ENCODE peak calls at places on chromosome X, in six cellular contexts. U is endothelial cell, K is heart left ventricle, L is fibroblast of mammary gland, R is transverse colon, Y is suprapubic skin. V is an unnamed sample.

GRCh38 chrX:120664081-120664480 is 34.2 kb upstream of the C1GALT1C1 start:
- DNase-seq in L (peak; percentile 53), R (no peak), K (no peak), Y (no peak), U (no peak), V (no peak)

GRCh38 chrX:17377795-17378194 is 2.8 kb downstream of the NHS start:
- DNase-seq in L (peak; percentile 2), K (no peak), U (no peak), Y (no peak), R (no peak), V (no peak)

GRCh38 chrX:45517090-45517973 is 316.7 kb upstream of the DIPK2B start:
- DNase-seq in K (no peak), L (peak; percentile 87), R (no peak), Y (no peak), U (no peak), V (no peak)

GRCh38 chrX:17736856-17737706 is at the start of gene SCML1:
- DNase-seq in U (peak; percentile 86), R (peak; percentile 97), Y (peak; percentile 98), K (peak; percentile 97), L (peak; percentile 93), V (peak; percentile 98)

GRCh38 chrX:130167040-130167439 is 1.4 kb upstream of the AIFM1 start:
- DNase-seq in L (no peak), R (no peak), Y (no peak), K (no peak), U (no peak), V (no peak)

GRCh38 chrX:65696613-65697012 is 29.2 kb downstream of the MSN start:
- DNase-seq in U (no peak), Y (no peak), L (no peak), R (no peak), K (no peak), V (no peak)

GRCh38 chrX:2708601-2709200 is 17.6 kb downstream of the CD99 start:
- DNase-seq in R (no peak), K (no peak), L (no peak), U (no peak), Y (no peak), V (no peak)

GRCh38 chrX:8607326-8607725 is 124.6 kb downstream of the ANOS1 start:
- DNase-seq in U (no peak), R (no peak), K (no peak), L (peak; percentile 56), Y (no peak), V (no peak)

GRCh38 chrX:24005028-24005427 is 22.0 kb downstream of the KLHL15 start:
- DNase-seq in K (no peak), U (no peak), R (no peak), Y (no peak), L (no peak), V (no peak)

GRCh38 chrX:1531106-1531890 is 5.7 kb downstream of the P2RY8 start:
- DNase-seq in U (no peak), R (no peak), Y (peak; percentile 27), L (no peak), K (no peak), V (peak; percentile 73)

GRCh38 chrX:40083979-40084359 is 13.8 kb downstream of the BCOR start:
- DNase-seq in U (no peak), L (no peak), Y (no peak), R (no peak), K (no peak), V (no peak)

GRCh38 chrX:42748067-42748850 is 29.7 kb downstream of the PPP1R2C start:
- DNase-seq in Y (no peak), K (no peak), R (no peak), U (no peak), L (peak; percentile 53), V (no peak)

GRCh38 chrX:13587791-13588477 is 18.5 kb downstream of the EGFL6 start:
- DNase-seq in U (no peak), R (no peak), K (no peak), L (no peak), Y (no peak), V (no peak)

GRCh38 chrX:41482153-41482850 is 35.2 kb downstream of the NYX start:
- DNase-seq in K (no peak), U (no peak), L (peak; percentile 16), Y (no peak), R (no peak), V (no peak)

GRCh38 chrX:107836958-107837357 is 11.3 kb downstream of the MID2 start:
- DNase-seq in Y (no peak), R (no peak), K (no peak), U (no peak), L (no peak), V (no peak)

GRCh38 chrX:9349572-9350259 is 115.1 kb upstream of the TBL1X start:
- DNase-seq in Y (no peak), L (peak; percentile 54), K (no peak), R (no peak), U (no peak), V (no peak)

GRCh38 chrX:8668797-8669196 is 63.1 kb downstream of the ANOS1 start:
- DNase-seq in Y (no peak), L (no peak), U (peak; percentile 3), K (no peak), R (no peak), V (no peak)

GRCh38 chrX:92213781-92214180 is 434.6 kb downstream of the PCDH11X start:
- DNase-seq in L (peak; percentile 0), R (no peak), K (no peak), U (no peak), Y (no peak), V (no peak)

GRCh38 chrX:46849933-46850332 is 13.1 kb downstream of the RP2 start:
- DNase-seq in L (peak; percentile 64), R (no peak), Y (no peak), K (no peak), U (no peak), V (no peak)

GRCh38 chrX:2691543-2692220 is 587 bp downstream of the CD99 start:
- DNase-seq in K (peak; percentile 84), R (peak; percentile 41), L (peak; percentile 50), Y (peak; percentile 82), U (peak; percentile 21), V (no peak)

GRCh38 chrX:39497717-39498265 is 600.0 kb downstream of the BCOR start:
- DNase-seq in Y (no peak), K (no peak), R (no peak), U (no peak), L (no peak), V (no peak)

GRCh38 chrX:70313503-70313902 is 23.6 kb downstream of the KIF4A start:
- DNase-seq in R (no peak), K (no peak), Y (no peak), U (no peak), L (peak; percentile 48), V (no peak)

GRCh38 chrX:117335209-117335608 is 781.4 kb downstream of the KLHL13 start:
- DNase-seq in U (no peak), Y (no peak), K (no peak), L (no peak), R (no peak), V (no peak)

GRCh38 chrX:72652132-72652531 is 62.0 kb downstream of the PHKA1 start:
- DNase-seq in L (no peak), K (no peak), U (no peak), Y (no peak), R (no peak), V (no peak)

GRCh38 chrX:25015486-25016360 is at the start of gene ARX:
- DNase-seq in U (peak; percentile 67), Y (no peak), K (peak; percentile 52), R (peak; percentile 51), L (peak; percentile 44), V (no peak)

GRCh38 chrX:23782455-23782854 is 518 bp upstream of the SAT1 start:
- DNase-seq in R (no peak), L (peak; percentile 25), U (no peak), Y (no peak), K (no peak), V (no peak)

GRCh38 chrX:57156397-57157049 is 19.3 kb upstream of the SPIN2A start:
- DNase-seq in R (peak; percentile 53), U (peak; percentile 34), L (peak; percentile 28), K (no peak), Y (no peak), V (no peak)

GRCh38 chrX:95718746-95719145 is 965.9 kb upstream of the DIAPH2 start:
- DNase-seq in Y (no peak), R (no peak), L (no peak), U (no peak), K (no peak), V (no peak)

GRCh38 chrX:40573763-40574162 is 7.0 kb upstream of the ATP6AP2 start:
- DNase-seq in Y (no peak), U (no peak), K (no peak), R (no peak), L (peak; percentile 24), V (no peak)

GRCh38 chrX:2425281-2426071 is 75.3 kb downstream of the DHRSX start:
- DNase-seq in R (no peak), Y (no peak), L (peak; percentile 28), U (no peak), K (no peak), V (peak; percentile 60)

GRCh38 chrX:106932492-106932923 is 12.3 kb downstream of the CLDN2 start:
- DNase-seq in Y (no peak), K (no peak), R (no peak), L (peak; percentile 56), U (no peak), V (no peak)

GRCh38 chrX:150761176-150761818 is 68.1 kb downstream of the MTMR1 start:
- DNase-seq in L (no peak), R (no peak), K (no peak), U (no peak), Y (no peak), V (peak; percentile 54)

GRCh38 chrX:153460826-153461225 is 9.6 kb downstream of the HAUS7 start:
- DNase-seq in R (peak; percentile 31), Y (no peak), L (peak; percentile 48), K (no peak), U (peak; percentile 67), V (no peak)

GRCh38 chrX:15336023-15336413 is 695 bp upstream of the PIGA start:
- DNase-seq in K (no peak), Y (no peak), R (peak; percentile 16), U (peak; percentile 4), L (peak; percentile 71), V (no peak)

GRCh38 chrX:108834036-108834435 is 97.7 kb upstream of the IRS4 start:
- DNase-seq in Y (no peak), L (no peak), R (no peak), U (no peak), K (no peak), V (no peak)

GRCh38 chrX:148049441-148049840 is 68.3 kb downstream of the FMR1NB start:
- DNase-seq in Y (no peak), U (peak; percentile 3), R (no peak), K (no peak), L (peak; percentile 45), V (no peak)
- TF ChIP-seq CTCF in Y (no peak), U (peak; percentile 35), R (peak; percentile 18), K (peak; percentile 31), L (peak; percentile 61), V (peak; percentile 66)

GRCh38 chrX:69060631-69061408 is 104.4 kb downstream of the PJA1 start:
- DNase-seq in L (peak; percentile 50), U (peak; percentile 34), K (peak; percentile 40), R (peak; percentile 46), Y (peak; percentile 34), V (peak; percentile 79)
- TF ChIP-seq CTCF in L (peak; percentile 53), U (no peak), K (peak; percentile 31), R (peak; percentile 35), Y (no peak), V (peak; percentile 47)

GRCh38 chrX:111719426-111720210 is 38.6 kb downstream of the ALG13 start:
- DNase-seq in K (no peak), Y (no peak), U (no peak), L (peak; percentile 16), R (no peak), V (no peak)
- TF ChIP-seq CTCF in K (peak; percentile 10), Y (no peak), U (no peak), L (peak; percentile 35), R (no peak), V (peak; percentile 50)

GRCh38 chrX:50622751-50623150 is 152.1 kb upstream of the DGKK start:
- DNase-seq in K (no peak), R (no peak), L (no peak), U (no peak), Y (no peak), V (no peak)
- TF ChIP-seq CTCF in K (no peak), R (no peak), L (no peak), U (no peak), Y (no peak), V (no peak)